ENCODE peak calls at places on chromosome 1, in eight cellular contexts. Z, Q, W, V, F, X, M and B are unnamed samples.

GRCh38 chr1:26922201-26922729 is 722 bp downstream of the NUDC start:
- DNase-seq in Z (peak), Q (no peak), W (no peak), V (no peak), F (no peak), X (peak), M (no peak), B (no peak)

GRCh38 chr1:162197041-162197511 is 127.6 kb downstream of the NOS1AP start:
- DNase-seq in Z (no peak), Q (no peak), W (no peak), V (no peak), F (no peak), X (no peak), M (no peak), B (no peak)

GRCh38 chr1:13627128-13627527 is 43.5 kb downstream of the PDPN start:
- DNase-seq in Z (no peak), Q (no peak), W (no peak), V (no peak), F (no peak), X (no peak), M (no peak), B (no peak)

GRCh38 chr1:241531195-241532172 is 694 bp upstream of the KMO start:
- DNase-seq in Z (peak), Q (peak), W (no peak), V (no peak), F (peak), X (peak), M (no peak), B (no peak)

GRCh38 chr1:78102082-78102481 is 56.3 kb downstream of the GIPC2 start:
- DNase-seq in Z (peak), Q (no peak), W (no peak), V (no peak), F (no peak), X (peak), M (no peak), B (no peak)

GRCh38 chr1:37945743-37946702 is 830 bp downstream of the INPP5B start:
- DNase-seq in Z (peak), Q (peak), W (no peak), V (no peak), F (peak), X (peak), M (no peak), B (no peak)

GRCh38 chr1:151985270-151985669 is 8.4 kb downstream of the S100A10 start:
- DNase-seq in Z (no peak), Q (no peak), W (no peak), V (no peak), F (no peak), X (no peak), M (no peak), B (no peak)

GRCh38 chr1:59692591-59692990 is 122.2 kb upstream of the HOOK1 start:
- DNase-seq in Z (peak), Q (no peak), W (no peak), V (no peak), F (no peak), X (peak), M (no peak), B (no peak)